ENCODE peak calls at places on chromosomes 3 and 15, in five cellular contexts. V is trophoblast cell, K is mesenchymal stem cell, Z is IMR-90, B is H1. J is an unnamed sample.

GRCh38 chr3:147977001-147977400 is 567.8 kb downstream of the ZIC1 start:
- DNase-seq in V (no peak), K (peak; percentile 2), Z (no peak), B (no peak), J (no peak)

GRCh38 chr3:154730221-154730620 is 300.2 kb upstream of the GPR149 start:
- DNase-seq in V (no peak), K (no peak), Z (no peak), B (no peak), J (no peak)

GRCh38 chr3:31968927-31969418 is 12.1 kb downstream of the OSBPL10 start:
- DNase-seq in V (peak; percentile 17), K (peak; percentile 90), Z (peak; percentile 93), B (no peak), J (peak; percentile 30)

GRCh38 chr3:21752749-21753347 is 1.8 kb upstream of the ZNF385D start:
- DNase-seq in V (no peak), K (no peak), Z (peak; percentile 49), B (no peak), J (no peak)

GRCh38 chr3:106824856-106825255 is 552.4 kb upstream of the CCDC54 start:
- DNase-seq in V (no peak), K (peak; percentile 62), Z (peak; percentile 65), B (no peak), J (no peak)

GRCh38 chr15:91271565-91272153 is 171.6 kb downstream of the SV2B start:
- DNase-seq in V (peak; percentile 49), K (peak; percentile 65), Z (peak; percentile 65), B (no peak), J (peak; percentile 84)

GRCh38 chr3:72185549-72186484 is 400.9 kb upstream of the PROK2 start:
- DNase-seq in V (peak; percentile 17), K (peak; percentile 54), Z (peak; percentile 80), B (no peak), J (no peak)

GRCh38 chr3:45473841-45474240 is 85.5 kb downstream of the LARS2 start:
- DNase-seq in V (no peak), K (peak; percentile 75), Z (peak; percentile 33), B (no peak), J (no peak)

GRCh38 chr3:65873869-65874268 is 164.8 kb downstream of the MAGI1 start:
- DNase-seq in V (no peak), K (no peak), Z (no peak), B (no peak), J (no peak)

GRCh38 chr3:71185733-71186455 is 397.6 kb downstream of the FOXP1 start:
- DNase-seq in V (peak; percentile 56), K (peak; percentile 52), Z (peak; percentile 82), B (no peak), J (no peak)

GRCh38 chr15:39127925-39128617 is 452.8 kb upstream of the THBS1 start:
- DNase-seq in V (no peak), K (peak; percentile 95), Z (peak; percentile 97), B (no peak), J (no peak)

GRCh38 chr3:52176188-52176752 is 21.7 kb upstream of the ALAS1 start:
- DNase-seq in V (no peak), K (no peak), Z (no peak), B (no peak), J (no peak)

GRCh38 chr3:157082305-157082981 is 77.5 kb downstream of the CCNL1 start:
- DNase-seq in V (no peak), K (peak; percentile 80), Z (peak; percentile 88), B (no peak), J (no peak)

GRCh38 chr3:157083824-157084223 is 76.1 kb downstream of the CCNL1 start:
- DNase-seq in V (no peak), K (no peak), Z (no peak), B (no peak), J (no peak)

GRCh38 chr3:157079677-157080369 is 80.1 kb downstream of the CCNL1 start:
- DNase-seq in V (no peak), K (peak; percentile 17), Z (no peak), B (no peak), J (peak; percentile 57)

GRCh38 chr3:157078131-157078835 is 81.7 kb downstream of the CCNL1 start:
- DNase-seq in V (no peak), K (peak; percentile 48), Z (peak; percentile 56), B (no peak), J (no peak)

DNA sequence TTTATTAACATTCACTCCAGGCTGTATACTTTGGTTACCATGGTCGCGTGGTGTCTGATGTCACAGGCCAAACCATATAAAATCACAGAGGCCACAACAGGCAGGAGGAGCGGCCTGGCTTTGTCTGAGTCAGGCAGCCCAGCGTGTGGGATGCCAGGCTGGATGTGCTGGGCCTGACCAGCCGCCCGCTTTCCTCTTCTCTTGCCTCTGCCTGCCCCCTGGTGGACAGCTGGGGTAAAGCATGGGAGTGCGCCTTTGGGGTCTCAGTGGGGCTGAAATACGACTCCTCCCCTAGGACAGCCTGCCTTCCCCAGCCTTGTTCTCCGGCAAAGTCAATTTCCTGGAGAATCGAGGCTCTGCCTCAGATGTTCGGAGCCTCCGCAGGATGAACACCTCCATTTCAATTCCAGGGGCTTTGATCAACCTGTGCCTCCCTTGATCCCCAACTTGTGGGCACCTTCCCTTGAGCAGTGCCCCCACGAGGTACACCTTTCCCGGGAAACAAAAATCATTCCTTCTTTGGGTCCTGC is 78.2 kb downstream of the CCNL1 start:
- DNase-seq in V (peak; percentile 88), K (peak; percentile 97), Z (peak; percentile 94), B (peak; percentile 86), J (peak; percentile 96)
- H2AFZ ChIP-seq in V (no peak overlapping the region), K (no peak overlapping the region), Z (peak overlapping the region; percentile 79), B (peak overlapping the region; percentile 87), J (peak overlapping the region; percentile 35)

GRCh38 chr3:29268651-29269050 is 12.2 kb upstream of the RBMS3 start:
- DNase-seq in V (peak; percentile 40), K (no peak), Z (no peak), B (no peak), J (no peak)
- H3K4me3 ChIP-seq in V (no peak overlapping the region), K (no peak overlapping the region), Z (no peak overlapping the region), B (no peak overlapping the region), J (no peak overlapping the region)

GRCh38 chr3:46844851-46845250 is 18.4 kb downstream of the MYL3 start:
- DNase-seq in V (no peak), K (no peak), Z (no peak), B (no peak), J (no peak)
- H2BK120ac ChIP-seq in V (no peak overlapping the region), K (no peak overlapping the region), Z (no peak overlapping the region), B (no peak overlapping the region), J (peak overlapping the region; percentile 36)

GRCh38 chr3:138249636-138250035 is 62.5 kb downstream of the ARMC8 start:
- DNase-seq in V (no peak), K (no peak), Z (no peak), B (no peak), J (no peak)
- H2AFZ ChIP-seq in V (no peak overlapping the region), K (no peak overlapping the region), Z (no peak overlapping the region), B (no peak overlapping the region), J (no peak overlapping the region)

GRCh38 chr3:168250415-168250861 is 154.7 kb upstream of the GOLIM4 start:
- DNase-seq in V (no peak), K (peak; percentile 13), Z (peak; percentile 6), B (no peak), J (peak; percentile 26)
- H3K4me3 ChIP-seq in V (peak overlapping the region; percentile 85), K (no peak overlapping the region), Z (peak overlapping the region; percentile 69), B (peak overlapping the region; percentile 47), J (peak overlapping the region; percentile 98)

DNA sequence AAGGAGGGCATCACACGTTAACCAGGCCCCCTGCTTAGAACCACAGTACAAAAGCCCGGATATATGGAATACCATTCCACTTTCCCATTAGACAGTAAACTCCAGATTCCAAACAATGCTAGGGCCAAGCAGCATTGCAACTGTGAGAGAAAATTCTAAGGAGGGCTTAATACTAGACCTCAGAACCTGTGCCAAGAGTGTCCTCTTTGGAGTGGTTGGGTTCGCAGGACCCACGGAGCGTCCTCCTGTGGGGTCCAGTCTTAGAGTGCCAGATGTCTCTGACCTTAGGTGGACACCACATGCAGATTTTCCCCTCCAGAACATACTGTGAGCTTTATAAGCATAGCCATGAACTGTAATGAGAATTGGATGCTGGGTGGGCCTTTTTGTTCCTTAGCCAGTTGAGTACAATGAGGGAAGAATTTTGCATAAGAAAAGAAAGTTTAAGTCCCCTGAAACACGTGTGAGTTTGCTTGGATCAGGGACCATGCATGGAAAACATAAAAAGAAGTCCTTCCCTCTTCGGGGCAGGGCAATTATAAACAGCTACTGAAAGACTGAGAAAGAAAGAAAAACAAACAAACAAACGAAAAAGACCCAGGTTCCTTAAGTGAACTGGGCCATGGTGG is 325.7 kb downstream of the NEK10 start:
- DNase-seq in V (no peak), K (no peak), Z (no peak), B (no peak), J (no peak)
- H2BK120ac ChIP-seq in V (no peak overlapping the region), K (no peak overlapping the region), Z (no peak overlapping the region), B (peak overlapping the region; percentile 79), J (no peak overlapping the region)

DNA sequence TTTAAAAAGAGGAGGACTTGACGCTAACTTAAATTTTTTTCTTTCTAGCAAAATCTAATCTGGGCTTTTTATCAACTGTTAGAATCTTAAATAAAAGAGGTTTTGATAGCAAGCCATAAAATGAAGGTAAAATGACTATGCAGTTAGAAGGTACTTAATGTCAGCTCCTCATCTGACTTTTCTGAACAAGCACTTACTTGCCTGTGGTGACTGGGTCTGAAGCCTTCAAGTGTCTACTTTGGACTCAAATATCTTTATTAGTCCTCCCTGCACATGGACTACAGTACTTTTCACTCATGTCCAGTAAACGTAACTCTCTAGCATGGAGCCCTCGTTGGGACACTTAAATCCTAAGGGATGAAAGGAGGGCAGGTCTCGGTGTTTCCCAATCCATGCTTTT is 135.9 kb downstream of the P2RY1 start:
- DNase-seq in V (no peak), K (no peak), Z (no peak), B (no peak), J (no peak)
- H2AFZ ChIP-seq in V (no peak overlapping the region), K (no peak overlapping the region), Z (no peak overlapping the region), B (no peak overlapping the region), J (no peak overlapping the region)